ENCODE peak calls at places on chromosomes 11 and 22, in four cellular contexts. T is activated gamma-delta T cell treated with Interleukin-2 at 50 U/mL for 16 hours, C is NCI-H1105, Y is brain microvascular endothelial cell. O is an unnamed sample.

GRCh38 chr11:76030286-76030685 is 176.0 kb downstream of the WNT11 start:
- DNase-seq in T (no peak), C (no peak), Y (peak; percentile 90), O (no peak)

GRCh38 chr22:50027639-50028537 is 15.3 kb upstream of the IL17REL start:
- DNase-seq in T (peak; percentile 49), C (no peak), Y (no peak), O (no peak)

GRCh38 chr11:65900125-65900898 is at the start of gene FOSL1:
- DNase-seq in T (peak; percentile 86), C (peak; percentile 75), Y (peak; percentile 93), O (peak; percentile 34)

GRCh38 chr22:36258750-36259619 is 6.1 kb downstream of the APOL1 start:
- DNase-seq in T (no peak), C (no peak), Y (no peak), O (peak; percentile 45)

GRCh38 chr22:28410050-28410816 is 269.4 kb downstream of the TTC28 start:
- DNase-seq in T (no peak), C (no peak), Y (peak; percentile 7), O (no peak)

GRCh38 chr11:96481204-96481603 is 91.4 kb downstream of the JRKL start:
- DNase-seq in T (no peak), C (no peak), Y (no peak), O (no peak)

GRCh38 chr22:34105461-34106062 is 185.3 kb upstream of the LARGE1 start:
- DNase-seq in T (no peak), C (peak; percentile 65), Y (no peak), O (peak; percentile 7)

GRCh38 chr22:46053563-46054090 is 76.7 kb upstream of the WNT7B start:
- DNase-seq in T (peak; percentile 56), C (peak; percentile 59), Y (no peak), O (no peak)

GRCh38 chr11:65419773-65420481 is 2.7 kb upstream of the NEAT1 start:
- DNase-seq in T (peak; percentile 29), C (peak; percentile 10), Y (peak; percentile 92), O (peak; percentile 51)

GRCh38 chr22:29344137-29344536 is 28.6 kb upstream of the RASL10A start:
- DNase-seq in T (no peak), C (peak; percentile 62), Y (peak; percentile 90), O (peak; percentile 56)

GRCh38 chr11:73114110-73114834 is 27.8 kb downstream of the FCHSD2 start:
- DNase-seq in T (no peak), C (no peak), Y (no peak), O (no peak)

GRCh38 chr22:46213052-46213451 is 37.0 kb downstream of the CDPF1 start:
- DNase-seq in T (no peak), C (no peak), Y (no peak), O (no peak)

GRCh38 chr11:82858556-82859091 is 41.6 kb downstream of the PRCP start:
- DNase-seq in T (no peak), C (no peak), Y (peak; percentile 54), O (no peak)

GRCh38 chr22:29784451-29785361 is 17.5 kb downstream of the UQCR10 start:
- DNase-seq in T (no peak), C (no peak), Y (no peak), O (no peak)

GRCh38 chr11:86181379-86181778 is 63.2 kb upstream of the EED start:
- DNase-seq in T (no peak), C (no peak), Y (no peak), O (no peak)

GRCh38 chr11:34648036-34648435 is 27.1 kb downstream of the EHF start:
- DNase-seq in T (no peak), C (no peak), Y (no peak), O (no peak)

GRCh38 chr22:18085188-18085587 is 7.4 kb downstream of the PEX26 start:
- DNase-seq in T (no peak), C (no peak), Y (no peak), O (no peak)

GRCh38 chr11:81246937-81247336 is 1486.7 kb downstream of the FAM181B start:
- DNase-seq in T (no peak), C (no peak), Y (no peak), O (no peak)

GRCh38 chr11:11382858-11383532 is 29.9 kb upstream of the CSNK2A3 start:
- DNase-seq in T (no peak), C (no peak), Y (no peak), O (no peak)

GRCh38 chr22:39292002-39292401 is 27.4 kb downstream of the RPL3 start:
- DNase-seq in T (no peak), C (no peak), Y (no peak), O (no peak)

GRCh38 chr11:89633125-89633695 is 76.9 kb upstream of the TRIM77 start:
- DNase-seq in T (no peak), C (no peak), Y (no peak), O (no peak)

O was measured in NCI-H2227 treated with DMSO at 0.1 percent for 48 hours.